ENCODE peak calls at places on chromosomes 11 and 22, in nine cellular contexts. V is IMR-90, B is heart left ventricle, J is esophagus muscularis mucosa, R is sigmoid colon, D is endothelial cell of umbilical vein, M is spleen, W is A549, O is thyroid gland. N is an unnamed sample.

GRCh38 chr22:19844423-19845368 is 10.0 kb downstream of the GNB1L start:
- DNase-seq in V (peak; percentile 40), B (peak; percentile 30), J (no peak), R (peak; percentile 73), D (peak; percentile 77), M (peak; percentile 93), W (no peak), O (peak; percentile 32), N (peak; percentile 57)

GRCh38 chr11:96817488-96817887 is 427.7 kb downstream of the JRKL start:
- DNase-seq in V (no peak), B (no peak), J (no peak), R (no peak), D (no peak), M (no peak), W (no peak), O (no peak), N (no peak)

GRCh38 chr11:109695696-109696095 is 273.7 kb downstream of the C11orf87 start:
- DNase-seq in V (peak; percentile 10), B (no peak), J (no peak), R (no peak), D (no peak), M (no peak), W (no peak), O (no peak), N (no peak)

GRCh38 chr11:15177491-15177890 is 62.8 kb downstream of the INSC start:
- DNase-seq in V (no peak), B (no peak), J (no peak), R (no peak), D (no peak), M (no peak), W (no peak), O (no peak), N (no peak)

GRCh38 chr11:119755351-119756071 is 26.5 kb upstream of the NECTIN1 start:
- DNase-seq in V (no peak), B (no peak), J (no peak), R (no peak), D (no peak), M (peak; percentile 42), W (no peak), O (no peak), N (no peak)

GRCh38 chr22:38982008-38982927 is at the start of gene APOBEC3B:
- DNase-seq in V (peak; percentile 95), B (peak; percentile 69), J (peak; percentile 94), R (peak; percentile 94), D (peak; percentile 79), M (peak; percentile 92), W (peak; percentile 91), O (peak; percentile 94), N (peak; percentile 87)

GRCh38 chr11:76669901-76670474 is 559 bp downstream of the LRRC32 start:
- DNase-seq in V (peak; percentile 88), B (peak; percentile 50), J (no peak), R (peak; percentile 74), D (peak; percentile 77), M (peak; percentile 68), W (no peak), O (no peak), N (no peak)

GRCh38 chr11:72639475-72640375 is 34.5 kb downstream of the PDE2A start:
- DNase-seq in V (no peak), B (peak; percentile 61), J (no peak), R (no peak), D (no peak), M (peak; percentile 86), W (no peak), O (no peak), N (no peak)

GRCh38 chr22:32307617-32308016 is 50.0 kb upstream of the RFPL3 start:
- DNase-seq in V (no peak), B (no peak), J (peak; percentile 90), R (no peak), D (no peak), M (no peak), W (no peak), O (no peak), N (no peak)

GRCh38 chr11:75356613-75357012 is 5.2 kb upstream of the ARRB1 start:
- DNase-seq in V (no peak), B (no peak), J (no peak), R (no peak), D (peak; percentile 45), M (no peak), W (no peak), O (no peak), N (no peak)

GRCh38 chr11:76371170-76371569 is 9.8 kb downstream of the THAP12 start:
- DNase-seq in V (peak; percentile 94), B (no peak), J (no peak), R (no peak), D (peak; percentile 95), M (no peak), W (peak; percentile 61), O (no peak), N (no peak)

GRCh38 chr11:33957304-33957917 is 65.5 kb upstream of the LMO2 start:
- DNase-seq in V (no peak), B (no peak), J (no peak), R (no peak), D (no peak), M (no peak), W (no peak), O (no peak), N (no peak)

GRCh38 chr11:96342131-96342970 is 644 bp downstream of the MAML2 start:
- DNase-seq in V (no peak), B (no peak), J (no peak), R (no peak), D (peak; percentile 45), M (no peak), W (no peak), O (no peak), N (no peak)

GRCh38 chr11:60563553-60564235 is 48.5 kb downstream of the MS4A13 start:
- DNase-seq in V (no peak), B (no peak), J (no peak), R (no peak), D (no peak), M (no peak), W (peak; percentile 10), O (no peak), N (no peak)

GRCh38 chr22:37431811-37432707 is 4.8 kb upstream of the ELFN2 start:
- DNase-seq in V (peak; percentile 99), B (no peak), J (no peak), R (no peak), D (peak; percentile 86), M (no peak), W (peak; percentile 86), O (no peak), N (no peak)

GRCh38 chr11:11028017-11028692 is 170.3 kb upstream of the ZBED5 start:
- DNase-seq in V (peak; percentile 44), B (peak; percentile 55), J (no peak), R (peak; percentile 84), D (peak; percentile 52), M (peak; percentile 87), W (peak; percentile 65), O (peak; percentile 82), N (peak; percentile 74)

GRCh38 chr11:116037851-116038250 is 533.6 kb upstream of the CADM1 start:
- DNase-seq in V (no peak), B (no peak), J (no peak), R (no peak), D (no peak), M (no peak), W (no peak), O (no peak), N (no peak)

GRCh38 chr11:47980093-47980906 is at the start of gene PTPRJ:
- DNase-seq in V (peak; percentile 48), B (peak; percentile 74), J (no peak), R (peak; percentile 75), D (peak; percentile 32), M (peak; percentile 93), W (peak; percentile 65), O (peak; percentile 81), N (peak; percentile 70)

GRCh38 chr11:67054851-67055523 is 1.7 kb upstream of the RHOD start:
- DNase-seq in V (peak; percentile 88), B (peak; percentile 53), J (no peak), R (no peak), D (peak; percentile 65), M (peak; percentile 80), W (peak; percentile 92), O (no peak), N (peak; percentile 74)
- TF ChIP-seq POLR2A in V (no peak), B (no peak), J (no peak), R (no peak), D (no peak), M (no peak), W (no peak), O (no peak), N (no peak)

GRCh38 chr11:128463386-128463829 is 124.0 kb downstream of the ETS1 start:
- DNase-seq in V (peak; percentile 99), B (peak; percentile 60), J (peak; percentile 81), R (no peak), D (peak; percentile 49), M (no peak), W (no peak), O (no peak), N (no peak)
- H3K27ac ChIP-seq in V (peak overlapping the region; percentile 4), B (peak overlapping the region; percentile 68), J (peak overlapping the region; percentile 70), R (peak overlapping the region; percentile 62), D (no peak overlapping the region), M (peak overlapping the region; percentile 89), W (no peak overlapping the region), O (no peak overlapping the region), N (peak overlapping the region; percentile 57)

GRCh38 chr11:43649501-43649900 is 31.0 kb upstream of the HSD17B12 start:
- DNase-seq in V (no peak), B (no peak), J (no peak), R (no peak), D (no peak), M (no peak), W (no peak), O (no peak), N (no peak)
- TF ChIP-seq POLR2A in V (no peak), B (no peak), J (no peak), R (no peak), D (no peak), M (no peak), W (no peak), O (no peak), N (no peak)

GRCh38 chr22:49951986-49952896 is 8.3 kb upstream of the PIM3 start:
- DNase-seq in V (peak; percentile 81), B (no peak), J (no peak), R (no peak), D (peak; percentile 39), M (no peak), W (peak; percentile 58), O (peak; percentile 57), N (no peak)

GRCh38 chr22:49953027-49953679 is 7.4 kb upstream of the PIM3 start:
- DNase-seq in V (no peak), B (no peak), J (no peak), R (no peak), D (no peak), M (no peak), W (no peak), O (peak; percentile 83), N (peak; percentile 92)

GRCh38 chr22:49950396-49950994 is 10.1 kb upstream of the PIM3 start:
- DNase-seq in V (no peak), B (no peak), J (no peak), R (no peak), D (no peak), M (no peak), W (no peak), O (no peak), N (peak; percentile 69)

GRCh38 chr22:49951001-49951677 is 9.4 kb upstream of the PIM3 start:
- DNase-seq in V (peak; percentile 64), B (no peak), J (no peak), R (no peak), D (no peak), M (no peak), W (no peak), O (peak; percentile 99), N (peak; percentile 99)

DNA sequence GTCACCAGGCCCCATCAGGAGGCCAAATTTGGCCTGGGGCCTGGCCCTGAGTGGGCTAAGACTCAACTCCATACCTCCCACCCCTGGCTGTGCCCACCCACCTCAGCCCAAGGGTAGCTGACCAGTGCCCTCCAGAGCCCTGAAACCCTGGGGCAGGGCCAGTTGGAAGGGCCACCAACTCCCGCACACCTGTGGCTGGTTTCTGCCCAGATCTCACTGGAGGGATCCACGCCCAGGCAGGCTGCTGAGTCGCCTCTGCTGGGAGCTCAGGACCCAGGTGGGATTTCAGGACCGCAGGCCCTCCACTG is 8.9 kb upstream of the PIM3 start:
- DNase-seq in V (no peak), B (no peak), J (no peak), R (no peak), D (no peak), M (no peak), W (no peak), O (peak; percentile 40), N (peak; percentile 51)
- H3K27ac ChIP-seq in V (peak overlapping the region; percentile 89), B (no peak overlapping the region), J (no peak overlapping the region), R (no peak overlapping the region), D (no peak overlapping the region), M (no peak overlapping the region), W (peak overlapping the region; percentile 93), O (peak overlapping the region; percentile 99), N (peak overlapping the region; percentile 94)